ENCODE peak calls at places on chromosomes 2 and 18, in ten cellular contexts. I, T, K, N, Q, M, F, A, B and G are unnamed samples. For H3K27me3, the result is how much of the 10 kb centered on the place peaks cover.

GRCh38 chr2:134866498-134867099 is 28.2 kb downstream of the ACMSD start:
- DNase-seq in K (no peak), B (no peak), A (no peak), I (no peak), N (no peak), F (no peak), Q (peak), M (no peak), T (no peak), G (no peak)

GRCh38 chr18:11728247-11728646 is 39.2 kb downstream of the GNAL start:
- DNase-seq in M (no peak), A (peak), F (no peak), N (no peak), B (peak), T (peak), Q (peak), I (no peak), K (no peak), G (no peak)

GRCh38 chr2:209472386-209472832 is 48.6 kb downstream of the MAP2 start:
- DNase-seq in A (no peak), N (no peak), F (no peak), Q (peak), B (no peak), T (no peak), M (no peak), K (no peak), I (no peak), G (no peak)

GRCh38 chr2:11516984-11517648 is 16.7 kb upstream of the GREB1 start:
- DNase-seq in I (no peak), T (no peak), N (no peak), F (no peak), B (no peak), Q (no peak), A (no peak), M (no peak), K (no peak), G (no peak)

GRCh38 chr2:240864475-240864874 is 4.1 kb upstream of the AGXT start:
- DNase-seq in A (no peak), B (no peak), M (no peak), F (no peak), I (no peak), T (no peak), Q (no peak), N (no peak), K (no peak), G (no peak)

GRCh38 chr2:61125123-61125710 is 36.8 kb upstream of the C2orf74 start:
- DNase-seq in A (no peak), N (no peak), F (no peak), T (peak), K (no peak), B (no peak), Q (no peak), M (no peak), I (no peak), G (no peak)

GRCh38 chr18:55907352-55908045 is 319.5 kb upstream of the TCF4 start:
- DNase-seq in I (peak), K (no peak), N (peak), M (no peak), Q (peak), B (no peak), T (no peak), F (no peak), A (no peak), G (peak)

GRCh38 chr2:47581201-47581600 is 178.2 kb downstream of the MSH2 start:
- DNase-seq in A (no peak), K (no peak), F (no peak), N (no peak), T (no peak), Q (no peak), B (no peak), I (no peak), M (no peak), G (no peak)

GRCh38 chr18:68484241-68484640 is 230.7 kb downstream of the TMX3 start:
- DNase-seq in M (no peak), B (no peak), A (no peak), Q (peak), N (no peak), F (no peak), I (no peak), T (no peak), K (no peak), G (no peak)

GRCh38 chr2:222769446-222769845 is 91.4 kb upstream of the ACSL3 start:
- DNase-seq in T (no peak), A (no peak), K (no peak), I (no peak), M (no peak), F (no peak), B (peak), Q (no peak), N (no peak), G (no peak)

GRCh38 chr2:106344302-106344701 is 123.9 kb downstream of the RGPD3 start:
- DNase-seq in K (no peak), A (no peak), I (no peak), T (no peak), B (no peak), M (no peak), Q (no peak), F (no peak), N (no peak), G (no peak)

GRCh38 chr2:134170269-134170668 is 83.6 kb upstream of the MGAT5 start:
- DNase-seq in I (no peak), Q (no peak), N (no peak), K (no peak), B (no peak), T (no peak), F (no peak), A (no peak), M (no peak), G (no peak)

GRCh38 chr2:73233932-73234832 is at the start of gene CCT7:
- DNase-seq in F (peak), M (peak), I (peak), K (peak), N (peak), A (peak), Q (peak), T (peak), B (peak), G (peak)

GRCh38 chr2:11459816-11460215 is 6.1 kb downstream of the E2F6 start:
- DNase-seq in A (no peak), Q (no peak), B (no peak), N (no peak), M (no peak), T (no peak), I (no peak), F (no peak), K (no peak), G (no peak)

GRCh38 chr2:106185475-106186184 is 8.5 kb downstream of the UXS1 start:
- DNase-seq in M (no peak), K (no peak), T (no peak), Q (no peak), N (no peak), I (no peak), F (no peak), A (no peak), B (peak), G (no peak)

DNA sequence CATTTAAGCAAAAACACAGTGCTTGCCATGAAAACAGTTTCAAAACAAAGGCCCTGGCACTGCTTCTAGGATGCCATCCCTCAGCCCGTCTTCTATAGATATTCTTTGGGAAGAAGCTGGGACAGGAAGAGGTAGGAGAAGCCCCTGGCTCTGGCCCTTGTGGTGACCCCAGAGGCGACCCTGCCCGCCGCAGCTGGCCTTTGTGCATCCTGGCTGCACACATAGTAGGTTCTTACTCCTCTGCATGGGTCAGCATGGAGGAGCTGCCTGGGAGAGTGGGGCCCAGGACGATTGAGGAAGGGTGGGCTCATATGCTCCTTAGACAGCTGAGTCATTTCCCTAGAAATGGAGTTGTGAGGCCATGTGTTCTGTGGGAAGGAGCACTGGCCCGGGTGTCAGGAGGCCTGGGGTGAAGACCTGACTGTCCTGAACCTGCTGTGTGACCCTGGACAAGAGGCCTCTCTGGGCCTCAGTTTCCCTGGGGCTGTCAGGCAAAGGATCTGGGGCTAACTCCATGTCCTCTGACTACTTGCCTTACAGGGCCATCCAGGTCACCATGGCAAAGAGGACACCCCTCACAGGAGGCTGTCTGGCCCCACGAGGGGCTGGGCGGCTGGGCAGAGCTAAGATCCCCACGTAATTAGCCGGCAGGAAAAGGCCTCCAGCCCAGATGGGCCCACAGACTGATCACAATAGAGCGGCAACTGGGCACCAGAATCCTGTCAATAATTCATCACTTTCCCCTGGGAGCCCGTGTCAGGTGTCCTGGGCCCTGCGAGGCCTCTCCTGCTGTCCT is 44.6 kb upstream of the OTOF start:
- DNase-seq in I (peak), T (no peak), K (no peak), B (no peak), A (no peak), N (no peak), M (no peak), Q (no peak), F (no peak), G (no peak)
- H3K27me3 ChIP-seq in I (under half), T (half or more), K (under half), B (under half), A (under half), N (under half), M (under half), Q (under half), F (under half), G (under half)

GRCh38 chr2:196594158-196594557 is 45.4 kb upstream of the CCDC150 start:
- DNase-seq in Q (no peak), K (no peak), F (no peak), A (no peak), B (no peak), M (no peak), I (no peak), N (no peak), T (no peak), G (peak)

GRCh38 chr2:196592331-196592911 is 47.1 kb upstream of the CCDC150 start:
- DNase-seq in N (peak), Q (no peak), K (no peak), F (peak), B (no peak), M (no peak), A (peak), I (peak), T (no peak), G (peak)

GRCh38 chr2:196591621-196592022 is 47.9 kb upstream of the CCDC150 start:
- DNase-seq in M (no peak), A (peak), I (no peak), K (no peak), F (no peak), T (no peak), B (no peak), N (no peak), Q (no peak), G (no peak)

GRCh38 chr2:196591004-196591403 is 48.5 kb upstream of the CCDC150 start:
- DNase-seq in N (no peak), T (no peak), Q (no peak), F (no peak), M (no peak), A (no peak), K (no peak), B (no peak), I (no peak), G (no peak)

GRCh38 chr2:196592912-196593881 is 46.3 kb upstream of the CCDC150 start:
- DNase-seq in B (peak), K (peak), I (peak), A (peak), T (peak), N (peak), Q (no peak), M (no peak), F (peak), G (peak)
- H3K27me3 ChIP-seq in B (under half), K (half or more), I (under half), A (under half), T (under half), N (under half), Q (under half), M (under half), F (under half), G (under half)

GRCh38 chr2:16661536-16661935 is 4.1 kb downstream of the CYRIA start:
- DNase-seq in I (no peak), K (no peak), N (no peak), F (no peak), M (no peak), B (no peak), T (no peak), Q (no peak), A (no peak), G (no peak)
- H3K27me3 ChIP-seq in I (under half), K (under half), N (under half), F (under half), M (under half), B (under half), T (under half), Q (under half), A (under half), G (under half)

DNA sequence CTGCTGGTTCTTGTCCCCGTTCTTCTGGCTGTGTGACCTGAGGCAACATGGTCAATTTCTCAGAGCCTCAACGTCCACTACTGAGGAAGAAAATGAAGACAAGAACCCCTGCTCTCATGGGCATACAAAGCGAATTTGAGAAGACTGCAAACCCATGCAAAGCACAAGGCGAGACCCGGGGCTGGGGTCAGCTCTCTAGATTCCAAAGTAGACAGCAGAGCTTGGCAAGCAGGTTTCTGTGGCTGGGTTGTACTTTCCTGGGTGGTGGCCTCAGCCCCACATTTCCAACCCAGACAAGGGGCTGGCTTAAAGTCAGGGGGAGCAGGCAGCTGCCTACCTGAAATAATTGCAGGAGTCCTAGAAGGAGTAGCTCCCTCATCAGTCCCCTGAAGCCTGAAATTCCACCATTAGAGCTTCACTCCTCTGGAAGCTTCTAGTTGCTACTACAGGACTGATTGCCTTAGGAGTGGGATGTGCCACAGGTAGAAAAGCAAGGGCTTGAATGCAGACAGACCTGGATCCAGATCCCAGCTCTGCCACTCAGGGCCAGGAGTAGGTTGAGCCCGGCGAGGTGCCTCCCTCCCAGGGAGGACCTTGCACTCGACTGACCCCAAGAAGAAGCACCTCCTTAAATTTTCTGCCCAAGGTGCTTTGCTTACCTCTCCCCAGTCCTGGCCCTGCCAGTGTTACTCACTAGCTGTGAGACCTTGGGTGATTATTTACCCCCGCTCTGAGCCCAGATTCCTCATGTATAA is 127.6 kb downstream of the CLIP4 start:
- DNase-seq in A (no peak), Q (no peak), M (no peak), K (no peak), B (no peak), I (no peak), F (no peak), N (no peak), T (no peak), G (no peak)
- H3K27me3 ChIP-seq in A (under half), Q (under half), M (under half), K (under half), B (under half), I (under half), F (under half), N (half or more), T (under half), G (under half)

DNA sequence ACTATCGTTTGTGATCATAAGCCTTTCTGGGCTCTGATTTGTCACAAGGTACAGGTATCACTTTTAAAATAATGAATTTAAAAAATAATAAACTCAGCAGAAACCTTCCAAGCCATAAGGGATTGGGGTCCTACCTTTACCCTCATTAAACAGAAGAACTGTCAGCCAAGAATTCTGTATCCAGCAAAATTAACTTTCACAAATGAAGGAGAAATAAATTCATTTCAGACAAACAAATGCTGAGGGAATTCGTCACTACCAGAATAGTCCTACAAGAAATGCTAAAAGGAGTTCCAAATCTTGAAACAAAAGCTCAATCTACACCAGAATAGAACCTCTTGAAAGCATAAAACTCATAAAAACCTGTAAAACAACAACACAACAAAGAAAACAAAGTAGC is 25.7 kb downstream of the L3MBTL4 start:
- DNase-seq in Q (no peak), F (no peak), T (no peak), M (no peak), N (no peak), B (no peak), I (no peak), K (no peak), A (no peak), G (no peak)
- H3K27me3 ChIP-seq in Q (under half), F (under half), T (under half), M (under half), N (under half), B (under half), I (under half), K (under half), A (under half), G (under half)

GRCh38 chr2:238846503-238847431 is 1.1 kb upstream of the TWIST2 start:
- DNase-seq in T (no peak), I (no peak), M (no peak), B (no peak), A (peak), F (no peak), K (no peak), N (no peak), Q (peak), G (peak)

GRCh38 chr2:238847432-238847801 is 468 bp upstream of the TWIST2 start:
- DNase-seq in I (no peak), Q (no peak), T (no peak), M (no peak), K (peak), N (no peak), A (peak), F (no peak), B (no peak), G (no peak)

GRCh38 chr2:238845583-238846480 is 2.1 kb upstream of the TWIST2 start:
- DNase-seq in I (no peak), F (no peak), B (no peak), Q (no peak), A (peak), N (no peak), K (no peak), M (no peak), T (no peak), G (no peak)

GRCh38 chr2:238841542-238842181 is 6.2 kb upstream of the TWIST2 start:
- DNase-seq in Q (peak), F (no peak), A (peak), N (no peak), M (no peak), I (no peak), T (no peak), K (no peak), B (no peak), G (no peak)

GRCh38 chr2:238843476-238843875 is 4.4 kb upstream of the TWIST2 start:
- DNase-seq in I (no peak), A (no peak), M (no peak), K (no peak), F (no peak), B (no peak), Q (no peak), T (no peak), N (no peak), G (no peak)
- H3K27me3 ChIP-seq in I (under half), A (under half), M (under half), K (half or more), F (under half), B (under half), Q (under half), T (under half), N (half or more), G (under half)

GRCh38 chr2:31579996-31580320 is 780 bp downstream of the SRD5A2 start:
- DNase-seq in I (no peak), B (no peak), N (no peak), T (no peak), A (no peak), F (no peak), K (no peak), Q (no peak), M (no peak), G (no peak)
- H3K27me3 ChIP-seq in I (under half), B (under half), N (under half), T (under half), A (under half), F (under half), K (under half), Q (under half), M (under half), G (under half)

DNA sequence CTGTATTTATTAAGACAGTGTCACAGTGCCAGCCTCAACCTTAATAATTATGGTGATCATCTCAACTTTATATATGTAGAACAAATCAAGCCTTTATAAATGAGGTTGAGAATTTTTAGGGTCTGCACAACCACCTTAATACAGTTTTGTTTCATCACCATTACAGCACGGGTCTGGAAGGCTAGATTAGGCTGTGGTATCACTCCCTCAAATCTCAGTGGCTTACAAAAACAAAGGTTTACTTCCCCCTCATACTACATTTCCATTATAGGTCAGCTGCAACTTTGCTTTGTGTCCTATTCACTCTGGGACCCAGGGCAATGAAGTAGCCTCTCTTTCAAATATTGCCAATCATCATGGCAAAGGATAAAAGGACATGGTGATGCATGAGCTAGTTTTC is 23.3 kb upstream of the USP14 start:
- DNase-seq in A (no peak), I (no peak), T (no peak), K (no peak), Q (no peak), M (no peak), B (no peak), N (no peak), F (no peak), G (no peak)
- H3K27me3 ChIP-seq in A (under half), I (under half), T (under half), K (under half), Q (under half), M (under half), B (under half), N (under half), F (under half), G (under half)

GRCh38 chr2:231884438-231885140 is 41.6 kb downstream of the NPPC start:
- DNase-seq in N (no peak), M (no peak), K (no peak), T (no peak), Q (no peak), A (no peak), B (no peak), F (no peak), I (no peak), G (no peak)
- H3K27me3 ChIP-seq in N (half or more), M (under half), K (under half), T (under half), Q (under half), A (under half), B (under half), F (under half), I (under half), G (under half)

GRCh38 chr18:59220784-59221765 is 1.1 kb downstream of the GRP start:
- DNase-seq in T (no peak), I (no peak), N (no peak), B (no peak), K (no peak), A (peak), M (no peak), F (no peak), Q (no peak), G (no peak)
- H3K27me3 ChIP-seq in T (under half), I (under half), N (half or more), B (under half), K (half or more), A (under half), M (under half), F (under half), Q (under half), G (under half)